ENCODE peak calls at places on chromosomes 16 and 17, in nine cellular contexts. V is AG04449, E is ascending aorta, C is PC-3, W is endothelial cell of umbilical vein, S is A549, I is NB4, K is fibroblast of the aortic adventitia, X is WERI-Rb-1. D is an unnamed sample.

GRCh38 chr17:40519089-40519775 is 17.8 kb upstream of the TNS4 start:
- DNase-seq in V (no peak), E (no peak), C (no peak), W (no peak), S (no peak), I (no peak), K (no peak), X (no peak), D (no peak)

GRCh38 chr16:52861614-52862022 is 191.1 kb downstream of the CHD9NB start:
- DNase-seq in V (no peak), E (no peak), C (peak; percentile 6), W (no peak), S (no peak), I (peak; percentile 8), K (no peak), X (peak; percentile 18), D (peak; percentile 1)

GRCh38 chr17:37671028-37671812 is 28.0 kb upstream of the DDX52 start:
- DNase-seq in V (no peak), E (no peak), C (no peak), W (no peak), S (no peak), I (no peak), K (no peak), X (no peak), D (no peak)

GRCh38 chr17:42272162-42272561 is 4.0 kb downstream of the STAT5B start:
- DNase-seq in V (no peak), E (no peak), C (no peak), W (no peak), S (no peak), I (no peak), K (no peak), X (no peak), D (no peak)

GRCh38 chr16:56916571-56917403 is 15.2 kb upstream of the HERPUD1 start:
- DNase-seq in V (no peak), E (no peak), C (no peak), W (no peak), S (no peak), I (no peak), K (no peak), X (no peak), D (no peak)

GRCh38 chr16:57648590-57649442 is 19.3 kb upstream of the ADGRG3 start:
- DNase-seq in V (no peak), E (no peak), C (peak; percentile 86), W (peak; percentile 84), S (peak; percentile 93), I (peak; percentile 90), K (peak; percentile 78), X (peak; percentile 80), D (peak; percentile 85)

GRCh38 chr17:57442914-57443571 is 186.7 kb downstream of the MSI2 start:
- DNase-seq in V (no peak), E (peak; percentile 31), C (peak; percentile 39), W (peak; percentile 33), S (no peak), I (peak; percentile 57), K (no peak), X (no peak), D (no peak)

GRCh38 chr17:77045441-77046041 is 95.2 kb upstream of the SEC14L1 start:
- DNase-seq in V (no peak), E (no peak), C (peak; percentile 54), W (no peak), S (no peak), I (no peak), K (peak; percentile 19), X (no peak), D (no peak)

GRCh38 chr16:85888405-85889331 is 10.3 kb upstream of the IRF8 start:
- DNase-seq in V (peak; percentile 41), E (no peak), C (peak; percentile 73), W (peak; percentile 88), S (peak; percentile 34), I (peak; percentile 93), K (peak; percentile 47), X (no peak), D (peak; percentile 90)

GRCh38 chr16:56281256-56281805 is 90.0 kb downstream of the GNAO1 start:
- DNase-seq in V (no peak), E (no peak), C (peak; percentile 24), W (no peak), S (peak; percentile 36), I (peak; percentile 26), K (no peak), X (no peak), D (no peak)

GRCh38 chr17:60473788-60474187 is 51.5 kb downstream of the CHCT1 start:
- DNase-seq in V (no peak), E (no peak), C (no peak), W (no peak), S (no peak), I (no peak), K (peak; percentile 37), X (no peak), D (no peak)

GRCh38 chr17:44655983-44656700 is at the start of gene MEIOC:
- DNase-seq in V (no peak), E (no peak), C (no peak), W (peak; percentile 19), S (peak; percentile 97), I (no peak), K (no peak), X (peak; percentile 57), D (no peak)

GRCh38 chr17:6603746-6604325 is 36.7 kb downstream of the KIAA0753 start:
- DNase-seq in V (no peak), E (no peak), C (no peak), W (peak; percentile 31), S (no peak), I (no peak), K (peak; percentile 23), X (no peak), D (peak; percentile 22)

GRCh38 chr17:57634713-57635465 is 110.2 kb downstream of the CCDC182 start:
- DNase-seq in V (no peak), E (no peak), C (no peak), W (no peak), S (no peak), I (peak; percentile 17), K (peak; percentile 4), X (no peak), D (peak; percentile 4)

GRCh38 chr16:30032083-30032819 is 1.2 kb upstream of the TLCD3B start:
- DNase-seq in V (no peak), E (no peak), C (peak; percentile 74), W (peak; percentile 56), S (no peak), I (peak; percentile 87), K (peak; percentile 80), X (peak; percentile 87), D (peak; percentile 80)

GRCh38 chr16:62051942-62052341 is 15.7 kb upstream of the CDH8 start:
- DNase-seq in V (no peak), E (no peak), C (no peak), W (no peak), S (no peak), I (no peak), K (no peak), X (no peak), D (no peak)

DNA sequence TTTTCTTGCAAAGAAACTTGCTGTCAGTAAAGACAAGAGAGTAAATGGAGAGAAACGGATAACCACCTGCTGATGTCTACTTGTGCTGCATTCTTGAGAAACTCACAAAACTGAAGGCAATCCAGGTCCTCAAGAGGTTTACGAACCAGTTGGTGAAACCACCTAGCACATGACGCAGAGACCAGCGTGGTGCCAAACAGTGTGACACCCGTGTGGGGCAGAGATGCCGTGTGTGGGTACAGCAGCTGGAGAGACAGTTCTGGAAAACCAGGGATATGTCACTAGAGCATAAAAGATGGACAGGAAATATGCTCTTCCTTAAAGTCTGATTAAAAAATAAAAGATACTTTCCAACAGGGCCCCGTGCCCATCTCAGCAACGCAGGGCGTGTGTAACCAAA is 110.0 kb downstream of the ZFHX3 start:
- DNase-seq in V (no peak), E (no peak), C (no peak), W (no peak), S (no peak), I (no peak), K (no peak), X (no peak), D (no peak)
- H3K4me3 ChIP-seq in V (no peak overlapping the region), E (no peak overlapping the region), C (no peak overlapping the region), W (no peak overlapping the region), S (no peak overlapping the region), I (no peak overlapping the region), K (no peak overlapping the region), X (no peak overlapping the region), D (no peak overlapping the region)

GRCh38 chr17:58956997-58957724 is 149.5 kb downstream of the TRIM37 start:
- DNase-seq in V (peak; percentile 33), E (no peak), C (peak; percentile 29), W (peak; percentile 61), S (no peak), I (no peak), K (peak; percentile 45), X (no peak), D (peak; percentile 54)

GRCh38 chr17:58965221-58965620 is 141.5 kb downstream of the TRIM37 start:
- DNase-seq in V (no peak), E (no peak), C (no peak), W (no peak), S (no peak), I (no peak), K (peak; percentile 25), X (no peak), D (no peak)

DNA sequence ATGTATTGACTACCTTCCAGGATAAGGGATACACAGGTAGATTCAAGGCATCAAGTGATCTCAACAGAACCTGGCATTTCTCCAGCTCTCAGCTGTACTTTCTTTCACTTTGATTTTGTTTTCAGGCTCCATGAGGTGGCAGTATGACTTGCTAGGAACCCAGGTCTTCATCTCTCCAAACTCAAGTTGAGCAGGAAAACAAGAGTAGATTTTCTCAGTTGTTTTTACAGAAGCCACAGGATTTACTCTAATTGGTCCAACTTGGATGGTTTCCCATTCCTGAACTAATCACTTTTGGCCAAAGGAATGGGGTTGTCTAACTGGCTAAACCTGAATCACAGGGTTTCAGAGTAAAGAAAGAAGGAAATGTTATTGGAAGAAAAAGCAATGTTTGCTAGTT is 146.6 kb downstream of the TRIM37 start:
- DNase-seq in V (peak; percentile 37), E (no peak), C (peak; percentile 87), W (peak; percentile 50), S (peak; percentile 16), I (peak; percentile 25), K (peak; percentile 58), X (no peak), D (peak; percentile 62)
- TF ChIP-seq CTCF in V (peak; percentile 31), E (no peak), C (peak; percentile 68), W (no peak), S (no peak), I (peak; percentile 7), K (peak; percentile 27), X (peak; percentile 21), D (peak; percentile 34)

GRCh38 chr16:88744839-88745521 is 38.7 kb downstream of the CTU2 start:
- DNase-seq in V (no peak), E (no peak), C (no peak), W (no peak), S (no peak), I (no peak), K (no peak), X (no peak), D (no peak)
- H3K4me3 ChIP-seq in V (no peak overlapping the region), E (no peak overlapping the region), C (no peak overlapping the region), W (no peak overlapping the region), S (no peak overlapping the region), I (no peak overlapping the region), K (no peak overlapping the region), X (no peak overlapping the region), D (no peak overlapping the region)

DNA sequence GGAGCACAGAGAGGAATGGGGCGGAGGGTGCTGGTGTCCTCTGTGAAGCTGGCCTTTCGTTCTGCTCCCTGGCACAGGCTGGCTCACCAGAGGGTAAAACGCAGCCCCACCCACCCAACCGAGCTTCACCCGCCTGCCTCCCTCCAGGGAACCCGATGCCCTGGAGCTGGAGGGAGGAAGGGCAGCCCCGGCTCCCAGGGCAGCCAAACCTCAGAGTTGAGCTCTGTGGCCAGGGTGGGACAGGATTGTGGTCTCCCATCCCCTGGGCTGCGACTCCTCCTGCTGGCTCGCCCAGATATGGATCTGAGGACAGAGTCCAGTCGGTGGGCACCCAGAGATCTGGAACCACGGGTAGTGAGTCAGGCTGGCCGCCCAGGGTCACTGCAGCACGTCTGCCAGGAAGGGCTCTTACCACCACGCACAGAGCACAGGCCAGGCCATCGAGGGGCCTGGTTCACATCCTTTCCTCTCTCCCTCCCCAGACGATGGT is 42.6 kb upstream of the CHMP6 start:
- DNase-seq in V (no peak), E (no peak), C (no peak), W (no peak), S (no peak), I (no peak), K (no peak), X (no peak), D (no peak)
- TF ChIP-seq CTCF in V (no peak), E (no peak), C (no peak), W (no peak), S (no peak), I (no peak), K (no peak), X (no peak), D (no peak)

D was measured in fibroblast of pulmonary artery.